ENCODE peak calls at places on chromosomes 4 and X, in four cellular contexts. U is MV-4-11; B is NCI-H1436; N is naive thymus-derived CD4-positive, alpha-beta T cell. M is an unnamed sample.

GRCh38 chr4:136818811-136819210 is 713.5 kb downstream of the PCDH18 start:
- DNase-seq in U (no peak), B (no peak), N (no peak), M (no peak)

GRCh38 chrX:102018208-102018607 is 86.4 kb upstream of the ZMAT1 start:
- DNase-seq in U (no peak), B (no peak), N (no peak), M (no peak)

GRCh38 chrX:43741843-43742573 is 85.9 kb downstream of the MAOA start:
- DNase-seq in U (peak; percentile 39), B (no peak), N (no peak), M (no peak)

GRCh38 chr4:96170198-96170597 is 330.3 kb downstream of the PDHA2 start:
- DNase-seq in U (no peak), B (no peak), N (no peak), M (no peak)

GRCh38 chrX:107629533-107629909 is 1.2 kb downstream of the PRPS1 start:
- DNase-seq in U (no peak), B (no peak), N (no peak), M (no peak)

GRCh38 chrX:77953708-77954107 is 15.7 kb downstream of the PGAM4 start:
- DNase-seq in U (no peak), B (no peak), N (no peak), M (no peak)

GRCh38 chrX:78029663-78030062 is 60.2 kb upstream of the PGAM4 start:
- DNase-seq in U (peak; percentile 13), B (peak; percentile 0), N (no peak), M (no peak)

GRCh38 chrX:40845331-40845911 is 110.1 kb upstream of the MED14 start:
- DNase-seq in U (no peak), B (no peak), N (no peak), M (no peak)